ENCODE peak calls at places on chromosomes 3 and 15, in nine cellular contexts. Y, H, P, R, O, Q, B, K and D are unnamed samples.

GRCh38 chr15:40593588-40594428 is at the start of gene KNL1:
- DNase-seq in O (peak), Q (peak), P (peak), Y (peak), H (peak), R (peak), K (peak), B (peak), D (peak)

GRCh38 chr3:136819784-136820640 is 1.1 kb downstream of the SLC35G2 start:
- DNase-seq in Q (peak), Y (no peak), P (peak), K (peak), R (peak), O (peak), B (peak), H (peak), D (no peak)

GRCh38 chr3:85864896-85865295 is 906.1 kb downstream of the CADM2 start:
- DNase-seq in Q (no peak), H (no peak), P (no peak), K (no peak), R (no peak), Y (no peak), B (no peak), O (no peak), D (no peak)

GRCh38 chr3:10017636-10018292 is 8.5 kb upstream of the FANCD2 start:
- DNase-seq in P (no peak), Y (no peak), R (peak), B (no peak), O (peak), H (no peak), K (no peak), Q (no peak), D (no peak)

GRCh38 chr3:10164546-10165393 is at the start of gene IRAK2:
- DNase-seq in H (peak), B (peak), P (no peak), K (peak), R (peak), O (peak), Y (peak), Q (peak), D (peak)

GRCh38 chr15:74490339-74490689 is 29.4 kb upstream of the UBL7 start:
- DNase-seq in K (no peak), P (no peak), Q (no peak), O (no peak), B (no peak), R (no peak), H (no peak), Y (no peak), D (no peak)

GRCh38 chr3:190486201-190486865 is 27.6 kb upstream of the IL1RAP start:
- DNase-seq in H (no peak), K (no peak), B (no peak), O (no peak), Q (no peak), Y (no peak), P (peak), R (no peak), D (no peak)

GRCh38 chr3:99246010-99246654 is 344.6 kb upstream of the DCBLD2 start:
- DNase-seq in K (no peak), P (no peak), O (no peak), R (peak), Q (no peak), Y (no peak), H (no peak), B (no peak), D (no peak)

GRCh38 chr3:63976166-63976861 is 47.0 kb downstream of the PSMD6 start:
- DNase-seq in Q (no peak), R (peak), K (no peak), B (peak), P (no peak), O (no peak), Y (no peak), H (no peak), D (no peak)

GRCh38 chr3:151008699-151009098 is 36.2 kb upstream of the CLRN1 start:
- DNase-seq in B (peak), Q (no peak), O (no peak), K (no peak), R (peak), H (no peak), P (peak), Y (no peak), D (no peak)

GRCh38 chr3:168165390-168166269 is 69.9 kb upstream of the GOLIM4 start:
- DNase-seq in K (peak), Y (no peak), H (peak), P (peak), R (peak), O (peak), Q (no peak), B (peak), D (no peak)

GRCh38 chr3:3665546-3665945 is 133.7 kb upstream of the LRRN1 start:
- DNase-seq in O (no peak), Y (no peak), P (no peak), H (no peak), R (no peak), B (no peak), K (no peak), Q (no peak), D (no peak)

GRCh38 chr15:100859970-100860828 is 19.4 kb upstream of the ALDH1A3 start:
- DNase-seq in B (no peak), P (no peak), K (no peak), O (no peak), R (no peak), H (no peak), Y (no peak), Q (peak), D (no peak)

GRCh38 chr3:124786491-124787241 is 56.4 kb downstream of the UMPS start:
- DNase-seq in Y (no peak), P (no peak), R (peak), H (no peak), Q (no peak), B (no peak), K (no peak), O (no peak), D (no peak)

GRCh38 chr15:29123991-29124390 is 145.6 kb downstream of the NSMCE3 start:
- DNase-seq in R (no peak), B (no peak), Y (no peak), O (no peak), H (no peak), Q (no peak), P (no peak), K (no peak), D (no peak)

GRCh38 chr15:75449585-75450306 is 1.7 kb downstream of the SIN3A start:
- DNase-seq in H (no peak), Y (no peak), R (no peak), B (no peak), P (no peak), K (no peak), O (no peak), Q (no peak), D (no peak)

GRCh38 chr15:76169013-76169412 is 109.2 kb downstream of the TMEM266 start:
- DNase-seq in Y (no peak), K (no peak), O (no peak), R (peak), H (peak), B (no peak), Q (no peak), P (no peak), D (no peak)

GRCh38 chr15:52360229-52361203 is 64.9 kb upstream of the MYO5C start:
- DNase-seq in Q (no peak), P (no peak), H (no peak), R (no peak), O (no peak), K (no peak), Y (no peak), B (no peak), D (no peak)

GRCh38 chr3:181510500-181510899 is 201.2 kb upstream of the SOX2 start:
- DNase-seq in B (no peak), Y (no peak), P (no peak), O (no peak), Q (no peak), K (no peak), H (no peak), R (no peak), D (no peak)

GRCh38 chr3:131218196-131218595 is 163.4 kb upstream of the NUDT16 start:
- DNase-seq in H (no peak), P (no peak), K (no peak), O (no peak), Y (no peak), R (peak), Q (no peak), B (no peak), D (no peak)

GRCh38 chr15:90625037-90625436 is 92.1 kb upstream of the BLM start:
- DNase-seq in Y (no peak), B (no peak), H (no peak), P (no peak), R (no peak), O (peak), K (no peak), Q (no peak), D (no peak)

GRCh38 chr3:17431004-17431403 is 311.4 kb downstream of the TBC1D5 start:
- DNase-seq in H (no peak), K (no peak), O (no peak), Q (no peak), B (peak), Y (no peak), R (peak), P (peak), D (no peak)

GRCh38 chr3:85342915-85343314 is 384.1 kb downstream of the CADM2 start:
- DNase-seq in P (peak), Q (no peak), Y (no peak), R (no peak), O (no peak), K (no peak), B (no peak), H (no peak), D (no peak)

GRCh38 chr15:71115567-71116351 is 488 bp downstream of the THSD4 start:
- DNase-seq in O (peak), Y (no peak), H (peak), Q (peak), K (peak), R (peak), P (peak), B (peak), D (no peak)

GRCh38 chr3:195080125-195080524 is 190.8 kb downstream of the XXYLT1 start:
- DNase-seq in Y (no peak), K (no peak), R (no peak), B (no peak), H (no peak), P (no peak), O (no peak), Q (no peak), D (no peak)

GRCh38 chr3:42369304-42369703 is 41.1 kb downstream of the LYZL4 start:
- DNase-seq in Q (no peak), O (peak), H (no peak), P (peak), Y (no peak), R (no peak), B (no peak), K (peak), D (no peak)

GRCh38 chr15:85872125-85872524 is 77.4 kb upstream of the KLHL25 start:
- DNase-seq in O (no peak), H (no peak), Q (no peak), B (no peak), K (no peak), Y (no peak), P (no peak), R (peak), D (no peak)

GRCh38 chr15:73375755-73376305 is 7.1 kb upstream of the HCN4 start:
- DNase-seq in B (no peak), H (no peak), K (peak), Q (no peak), Y (no peak), R (no peak), P (peak), O (no peak), D (no peak)

GRCh38 chr15:87755226-87755625 is 501.3 kb downstream of the NTRK3 start:
- DNase-seq in H (no peak), R (peak), P (no peak), K (no peak), Q (no peak), Y (no peak), B (no peak), O (peak), D (no peak)

GRCh38 chr15:86915811-86916331 is 836.2 kb downstream of the AGBL1 start:
- DNase-seq in H (peak), R (peak), Y (no peak), P (no peak), O (no peak), K (no peak), Q (peak), B (no peak), D (no peak)